ENCODE peak calls at places on chromosomes 13 and 19, in seven cellular contexts. I is PC-9, T is mammary epithelial cell, O is vagina, U is HL-60, J is AG04449, P is astrocyte of the cerebellum. V is an unnamed sample.

GRCh38 chr19:27846944-27847343 is 1366.0 kb downstream of the UQCRFS1 start:
- DNase-seq in I (no peak), T (no peak), O (no peak), U (peak), J (no peak), P (no peak), V (no peak)

GRCh38 chr13:49098771-49099512 is 121.2 kb upstream of the MLNR start:
- DNase-seq in I (peak), T (no peak), O (no peak), U (peak), J (no peak), P (no peak), V (no peak)

GRCh38 chr13:48412100-48412556 is 785 bp downstream of the LPAR6 start:
- DNase-seq in I (no peak), T (peak), O (no peak), U (no peak), J (no peak), P (no peak), V (no peak)

GRCh38 chr19:50357178-50358100 is 8.0 kb downstream of the NAPSA start:
- DNase-seq in I (peak), T (peak), O (no peak), U (peak), J (no peak), P (peak), V (no peak)

GRCh38 chr13:50171585-50172282 is 156.5 kb downstream of the KCNRG start:
- DNase-seq in I (no peak), T (no peak), O (no peak), U (no peak), J (peak), P (no peak), V (no peak)

GRCh38 chr13:32267836-32268439 is 47.2 kb downstream of the ZAR1L start:
- DNase-seq in I (peak), T (peak), O (no peak), U (no peak), J (no peak), P (no peak), V (no peak)

GRCh38 chr19:34381399-34382251 is 16.6 kb downstream of the GPI start:
- DNase-seq in I (no peak), T (no peak), O (no peak), U (no peak), J (no peak), P (no peak), V (no peak)

GRCh38 chr13:97574926-97575325 is 141.0 kb downstream of the RAP2A start:
- DNase-seq in I (peak), T (peak), O (no peak), U (peak), J (no peak), P (no peak), V (no peak)

GRCh38 chr19:10418281-10419199 is 1.8 kb upstream of the PDE4A start:
- DNase-seq in I (no peak), T (no peak), O (no peak), U (no peak), J (no peak), P (no peak), V (no peak)

GRCh38 chr19:23346696-23347095 is 48.6 kb downstream of the ZNF91 start:
- DNase-seq in I (no peak), T (no peak), O (no peak), U (no peak), J (no peak), P (no peak), V (no peak)

GRCh38 chr19:53172892-53173291 is 14.0 kb upstream of the ZNF347 start:
- DNase-seq in I (no peak), T (no peak), O (no peak), U (no peak), J (no peak), P (no peak), V (no peak)

GRCh38 chr13:46885018-46885417 is 11.8 kb downstream of the HTR2A start:
- DNase-seq in I (no peak), T (peak), O (no peak), U (no peak), J (no peak), P (no peak), V (no peak)

GRCh38 chr13:113456116-113456702 is 2.9 kb upstream of the ADPRHL1 start:
- DNase-seq in I (no peak), T (no peak), O (no peak), U (no peak), J (no peak), P (no peak), V (no peak)

GRCh38 chr13:23707674-23708073 is 137.5 kb downstream of the TNFRSF19 start:
- DNase-seq in I (no peak), T (no peak), O (no peak), U (no peak), J (no peak), P (no peak), V (no peak)

GRCh38 chr19:2962018-2962670 is 15.2 kb upstream of the TLE6 start:
- DNase-seq in I (peak), T (peak), O (no peak), U (peak), J (no peak), P (peak), V (peak)

GRCh38 chr19:11735375-11735774 is 3.4 kb downstream of the ZNF823 start:
- DNase-seq in I (peak), T (peak), O (no peak), U (no peak), J (no peak), P (no peak), V (no peak)

GRCh38 chr13:31328549-31329229 is 128.9 kb downstream of the B3GLCT start:
- DNase-seq in I (no peak), T (no peak), O (no peak), U (no peak), J (no peak), P (no peak), V (no peak)

GRCh38 chr13:80134360-80134759 is 206.6 kb downstream of the SPRY2 start:
- DNase-seq in I (no peak), T (no peak), O (no peak), U (no peak), J (no peak), P (no peak), V (no peak)

GRCh38 chr19:343941-344624 is 513 bp downstream of the MIER2 start:
- DNase-seq in I (no peak), T (no peak), O (no peak), U (no peak), J (no peak), P (no peak), V (no peak)

GRCh38 chr13:45537506-45537905 is 72.8 kb downstream of the COG3 start:
- DNase-seq in I (no peak), T (no peak), O (no peak), U (no peak), J (no peak), P (no peak), V (no peak)

GRCh38 chr13:23753523-23753922 is 135.7 kb downstream of the MIPEP start:
- DNase-seq in I (peak), T (peak), O (no peak), U (no peak), J (no peak), P (peak), V (no peak)

GRCh38 chr13:110756268-110756667 is 42.8 kb downstream of the ING1 start:
- DNase-seq in I (no peak), T (no peak), O (no peak), U (no peak), J (peak), P (peak), V (no peak)

GRCh38 chr13:24038846-24039330 is 121.6 kb upstream of the SPATA13 start:
- DNase-seq in I (peak), T (peak), O (no peak), U (no peak), J (no peak), P (peak), V (no peak)

GRCh38 chr19:8850488-8850887 is 18.3 kb downstream of the MBD3L1 start:
- DNase-seq in I (no peak), T (no peak), O (no peak), U (no peak), J (no peak), P (no peak), V (no peak)

GRCh38 chr19:37691881-37692504 is 27.6 kb downstream of the ZNF607 start:
- DNase-seq in I (peak), T (peak), O (peak), U (peak), J (no peak), P (peak), V (peak)

DNA sequence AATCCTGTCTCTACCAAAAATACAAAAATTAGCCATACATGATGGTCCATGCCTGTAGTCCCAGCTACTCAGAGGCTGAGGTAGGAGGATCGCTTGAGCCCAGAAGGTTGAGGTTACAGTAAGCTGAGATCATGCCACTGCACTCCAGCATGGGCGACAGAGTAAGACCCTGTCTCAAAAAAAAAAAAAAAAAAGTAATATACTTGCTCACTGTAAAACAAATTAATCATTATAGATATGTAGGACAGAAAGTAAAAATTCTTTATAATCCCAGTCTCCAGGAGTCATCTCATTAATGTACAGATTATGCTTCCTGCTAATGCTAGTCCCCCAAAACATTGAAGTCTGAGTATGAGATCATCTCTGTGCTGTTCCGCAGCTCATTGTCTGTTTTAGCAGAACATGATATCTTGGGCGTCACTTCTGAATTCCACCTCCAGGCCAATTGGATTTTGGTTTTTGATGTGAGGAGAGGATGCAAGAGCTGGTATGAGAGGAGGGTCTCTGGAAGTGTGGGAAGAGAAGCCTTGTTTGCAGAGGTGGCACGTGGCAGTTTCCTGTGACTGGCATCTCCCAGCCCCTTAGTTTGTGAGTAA is 75.4 kb upstream of the NPAS1 start:
- DNase-seq in I (no peak), T (no peak), O (no peak), U (no peak), J (no peak), P (no peak), V (no peak)
- H3K4me3 ChIP-seq in I (no peak), T (no peak), O (no peak), U (no peak), J (peak), P (no peak), V (no peak)

GRCh38 chr19:54484451-54484850 is 11.4 kb upstream of the CDC42EP5 start:
- DNase-seq in I (no peak), T (no peak), O (no peak), U (no peak), J (no peak), P (no peak), V (no peak)
- TF ChIP-seq CTCF in I (no peak), T (no peak), O (no peak), U (no peak), J (no peak), P (no peak), V (no peak)

GRCh38 chr13:99431927-99432636 is 69.2 kb upstream of the TM9SF2 start:
- DNase-seq in I (no peak), T (no peak), O (no peak), U (peak), J (no peak), P (no peak), V (no peak)

GRCh38 chr13:99433543-99434075 is 67.7 kb upstream of the TM9SF2 start:
- DNase-seq in I (no peak), T (no peak), O (no peak), U (no peak), J (no peak), P (no peak), V (no peak)

GRCh38 chr13:99435116-99435515 is 66.2 kb upstream of the TM9SF2 start:
- DNase-seq in I (no peak), T (no peak), O (no peak), U (no peak), J (no peak), P (no peak), V (no peak)

GRCh38 chr13:99434258-99434788 is 66.9 kb upstream of the TM9SF2 start:
- DNase-seq in I (no peak), T (no peak), O (no peak), U (no peak), J (no peak), P (no peak), V (peak)

DNA sequence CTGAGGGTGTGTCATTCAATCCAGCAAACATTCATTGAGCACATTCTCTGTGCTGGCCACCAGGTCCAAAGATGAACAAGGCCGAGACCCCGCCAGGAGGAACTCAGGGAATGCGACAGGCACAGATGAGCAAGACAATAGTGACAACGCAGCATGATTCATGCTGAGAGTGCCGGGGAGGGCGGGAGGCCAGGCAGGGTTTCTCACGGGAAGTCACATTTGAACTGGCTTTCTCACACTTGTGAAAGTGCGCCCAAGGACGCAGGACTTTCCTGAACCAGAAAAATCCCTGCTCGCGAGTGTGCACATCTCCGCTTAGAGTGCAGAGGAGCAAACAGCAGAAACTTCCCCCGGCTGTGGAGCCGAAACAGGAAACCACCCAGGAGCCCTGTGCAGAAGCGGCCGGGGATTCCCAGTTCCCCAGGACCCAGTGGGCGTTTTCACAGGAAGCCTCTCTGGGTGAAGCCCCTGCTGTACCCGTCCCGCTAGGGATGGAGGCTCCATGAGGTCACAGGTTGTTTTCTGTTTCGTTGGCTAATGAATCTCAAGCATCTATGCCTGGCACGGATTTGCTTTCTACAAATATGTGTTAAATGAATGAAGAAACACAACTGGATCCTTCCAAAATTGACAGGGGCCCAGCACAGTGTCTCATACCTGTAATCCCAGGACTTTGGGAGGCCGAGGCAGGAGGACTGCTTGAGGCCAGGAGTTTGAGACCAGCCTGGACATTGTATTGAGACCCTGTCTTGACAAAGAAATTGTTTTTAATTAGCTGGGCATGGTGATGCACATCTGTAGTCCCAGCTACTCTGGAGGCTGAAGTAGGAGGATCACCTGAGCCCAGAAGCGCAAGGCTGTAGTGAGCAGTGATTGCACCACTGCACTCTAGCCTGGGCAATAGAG is 68.4 kb upstream of the TM9SF2 start:
- DNase-seq in I (peak), T (peak), O (no peak), U (peak), J (peak), P (no peak), V (peak)
- H3K4me3 ChIP-seq in I (peak), T (peak), O (peak), U (peak), J (peak), P (peak), V (peak)

GRCh38 chr19:41161903-41162302 is 31.1 kb upstream of the CYP2S1 start:
- DNase-seq in I (no peak), T (no peak), O (no peak), U (no peak), J (no peak), P (no peak), V (no peak)
- TF ChIP-seq CTCF in I (peak), T (no peak), O (no peak), U (no peak), J (no peak), P (no peak), V (peak)

DNA sequence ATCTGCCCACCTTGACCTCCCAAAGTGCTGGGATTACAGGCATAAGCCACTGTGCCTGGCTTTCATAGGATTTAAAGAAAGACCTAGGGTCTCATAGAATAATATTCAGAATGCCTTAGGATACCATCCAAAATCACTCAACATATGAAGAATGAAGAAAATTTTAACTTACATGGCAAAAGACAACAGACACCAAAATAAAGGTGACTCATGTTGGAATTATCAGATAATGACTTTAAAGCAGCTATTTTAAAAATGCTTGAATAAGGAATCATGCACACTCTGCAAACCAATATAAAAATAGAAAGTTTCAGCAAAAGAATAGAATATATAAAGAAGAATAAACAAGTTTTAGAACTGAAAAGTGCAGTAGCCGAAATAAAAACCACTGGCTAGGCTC is 29.3 kb downstream of the ZNF566 start:
- DNase-seq in I (no peak), T (no peak), O (no peak), U (no peak), J (peak), P (no peak), V (no peak)
- H3K4me3 ChIP-seq in I (no peak), T (no peak), O (no peak), U (no peak), J (no peak), P (no peak), V (no peak)

DNA sequence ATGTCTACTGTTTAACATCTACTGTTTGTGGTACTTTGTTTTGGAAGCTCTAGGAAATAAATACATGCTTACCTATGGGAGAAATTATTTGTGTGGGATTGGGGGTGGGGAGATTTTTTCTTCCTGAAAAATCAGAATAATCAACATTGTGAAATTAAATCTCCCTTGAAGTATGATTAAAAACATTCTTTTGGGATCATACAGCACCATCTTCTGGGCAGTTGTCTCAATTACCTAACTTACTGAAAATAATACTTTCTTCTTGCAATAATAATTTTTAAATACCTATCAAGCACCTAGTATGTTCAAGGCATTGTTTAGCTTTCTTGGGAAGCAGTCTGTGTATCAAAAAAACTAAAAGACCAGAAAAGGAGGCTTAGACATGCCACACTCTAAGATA is 576.5 kb upstream of the ARGLU1 start:
- DNase-seq in I (no peak), T (no peak), O (no peak), U (no peak), J (no peak), P (peak), V (no peak)
- TF ChIP-seq CTCF in I (peak), T (no peak), O (no peak), U (no peak), J (no peak), P (no peak), V (no peak)